ENCODE peak calls at places on chromosomes 7 and 10, in four cellular contexts. A is GM12878, J is cardiac muscle cell, X is GM06990. W is an unnamed sample. For H3K36me3, the result is how much of the 10 kb centered on the place peaks cover.

GRCh38 chr7:140304071-140304799 is 94.1 kb downstream of the SLC37A3 start:
- DNase-seq in J (no peak), X (peak), A (peak), W (no peak)

GRCh38 chr7:129126314-129126713 is 18.2 kb upstream of the TSPAN33 start:
- DNase-seq in X (no peak), A (no peak), J (no peak), W (no peak)

GRCh38 chr7:111312966-111313365 is 222.0 kb downstream of the LRRN3 start:
- DNase-seq in A (no peak), J (peak), X (no peak), W (no peak)

GRCh38 chr7:107725138-107725740 is 18.7 kb upstream of the CBLL1 start:
- DNase-seq in X (no peak), A (peak), J (peak), W (peak)

GRCh38 chr10:70277396-70278030 is 6.3 kb downstream of the NPFFR1 start:
- DNase-seq in J (no peak), A (no peak), X (no peak), W (no peak)

GRCh38 chr10:21969326-21970287 is 33.9 kb downstream of the DNAJC1 start:
- DNase-seq in J (no peak), A (no peak), X (no peak), W (no peak)

GRCh38 chr10:78462221-78462620 is 428.6 kb downstream of the RPS24 start:
- DNase-seq in X (no peak), J (no peak), A (no peak), W (peak)

GRCh38 chr7:148863324-148863723 is 20.8 kb downstream of the EZH2 start:
- DNase-seq in J (no peak), X (no peak), A (no peak), W (no peak)

GRCh38 chr10:70770001-70770400 is 15.2 kb downstream of the TBATA start:
- DNase-seq in X (no peak), A (no peak), J (no peak), W (no peak)

GRCh38 chr7:128215281-128215680 is 25.8 kb upstream of the LEP start:
- DNase-seq in J (no peak), A (no peak), X (no peak), W (no peak)

GRCh38 chr10:70542565-70542938 is 60.0 kb downstream of the PRF1 start:
- DNase-seq in J (no peak), X (no peak), A (no peak), W (no peak)

GRCh38 chr7:6530626-6531491 is 20.4 kb downstream of the GRID2IP start:
- DNase-seq in A (no peak), X (peak), J (peak), W (no peak)

GRCh38 chr10:104406715-104407517 is 53.3 kb downstream of the CFAP58 start:
- DNase-seq in J (peak), A (no peak), X (no peak), W (no peak)

GRCh38 chr10:52312999-52313349 is 1.1 kb upstream of the DKK1 start:
- DNase-seq in X (no peak), A (no peak), J (no peak), W (no peak)

GRCh38 chr10:19832624-19833507 is 16.6 kb downstream of the PLXDC2 start:
- DNase-seq in J (peak), X (no peak), A (no peak), W (no peak)

GRCh38 chr7:93828260-93828659 is 62.3 kb downstream of the TFPI2 start:
- DNase-seq in X (peak), A (no peak), J (no peak), W (no peak)

GRCh38 chr10:103367379-103367781 is 396 bp upstream of the TAF5 start:
- DNase-seq in X (no peak), J (no peak), A (no peak), W (no peak)

GRCh38 chr7:82701941-82702340 is 258.4 kb upstream of the CACNA2D1 start:
- DNase-seq in J (no peak), A (no peak), X (no peak), W (no peak)

GRCh38 chr7:137990251-137990901 is 11.5 kb downstream of the CREB3L2 start:
- DNase-seq in X (no peak), A (no peak), J (no peak), W (no peak)

GRCh38 chr10:7354330-7355047 is 56.3 kb downstream of the SFMBT2 start:
- DNase-seq in A (no peak), J (no peak), X (no peak), W (no peak)

GRCh38 chr10:3482200-3482993 is 302.6 kb downstream of the KLF6 start:
- DNase-seq in J (peak), A (peak), X (no peak), W (peak)

GRCh38 chr7:140348161-140348849 is 50.0 kb downstream of the SLC37A3 start:
- DNase-seq in J (no peak), X (no peak), A (no peak), W (peak)

GRCh38 chr7:27147211-27148030 is at the start of gene HOXA6:
- DNase-seq in A (no peak), X (no peak), J (no peak), W (peak)

DNA sequence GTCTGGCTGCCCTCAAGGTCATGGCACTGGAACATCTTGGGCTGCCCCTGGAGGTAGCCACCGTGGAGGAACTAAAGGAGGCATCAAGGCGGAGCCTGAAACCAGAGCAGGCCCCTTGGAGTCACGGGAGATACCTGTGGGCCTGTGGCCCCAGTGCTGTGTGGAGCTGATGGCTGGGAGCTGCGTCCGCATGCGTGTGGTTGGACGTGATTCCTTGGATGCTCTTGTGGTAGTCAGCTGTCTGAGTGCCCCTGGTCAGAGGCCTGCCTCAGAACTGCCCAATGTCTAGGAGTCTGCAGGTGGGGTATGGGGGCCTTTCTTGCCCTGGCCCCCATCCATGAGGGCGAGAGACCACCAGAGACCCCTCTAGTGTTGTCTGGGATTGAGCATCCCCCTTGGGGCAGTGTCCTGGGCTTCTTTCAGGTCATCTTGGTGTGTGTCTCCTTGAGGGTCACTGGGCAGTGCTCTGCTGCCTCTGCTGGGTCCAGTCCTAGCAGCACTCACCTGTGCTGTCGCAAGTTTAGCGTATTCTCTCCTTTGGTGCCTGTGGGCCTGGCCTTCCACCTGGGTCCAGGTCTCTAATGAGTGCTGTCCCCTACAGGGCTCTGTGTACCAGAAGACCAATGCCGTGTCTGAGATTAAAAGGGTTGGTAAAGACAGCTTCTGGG is 8.1 kb downstream of the PGAM2 start:
- DNase-seq in A (no peak), J (no peak), X (no peak), W (peak)
- H3K36me3 ChIP-seq in A (under half), J (under half), X (half or more), W (under half)

GRCh38 chr7:12431886-12432285 is 28.2 kb upstream of the VWDE start:
- DNase-seq in J (no peak), A (no peak), X (no peak), W (no peak)

GRCh38 chr7:12436126-12436525 is 32.5 kb upstream of the VWDE start:
- DNase-seq in J (no peak), X (no peak), A (no peak), W (no peak)

GRCh38 chr7:12440229-12440628 is 36.6 kb upstream of the VWDE start:
- DNase-seq in A (no peak), J (no peak), X (no peak), W (no peak)

GRCh38 chr7:12434012-12434642 is 30.5 kb upstream of the VWDE start:
- DNase-seq in A (no peak), J (no peak), X (no peak), W (no peak)

DNA sequence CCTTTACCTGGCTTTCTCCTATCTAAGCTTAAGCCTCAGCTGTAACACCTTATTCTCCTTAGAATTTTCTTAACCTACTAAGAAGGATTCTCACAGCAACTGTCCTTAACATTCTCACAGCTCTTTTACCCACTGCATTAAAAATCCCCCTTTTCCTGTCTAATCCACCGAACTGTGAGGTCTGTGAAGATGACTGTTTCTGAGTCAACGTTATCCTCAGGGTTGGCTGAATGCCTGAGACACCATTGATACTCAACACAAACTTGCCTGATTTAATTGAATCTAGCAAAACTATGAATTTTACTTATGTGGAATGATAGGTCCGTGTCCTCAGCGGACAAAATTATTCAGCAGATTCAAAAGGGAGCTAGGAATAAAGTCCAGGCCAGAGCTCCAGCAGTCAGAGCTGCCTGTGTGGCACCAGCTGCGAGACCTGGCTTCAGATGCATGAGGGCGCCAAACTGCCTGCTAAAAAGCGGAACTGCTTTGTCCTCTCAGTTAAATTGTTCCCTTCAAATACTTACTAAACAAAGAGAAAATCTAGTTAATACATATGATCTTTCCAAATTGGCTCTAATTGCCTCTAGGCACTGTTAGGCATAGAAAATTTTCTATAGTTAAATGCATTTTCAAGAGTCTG is 33.4 kb upstream of the VWDE start:
- DNase-seq in A (no peak), X (no peak), J (peak), W (no peak)
- TF ChIP-seq CTCF in A (peak), X (peak), J (no peak), W (no peak)

GRCh38 chr7:97857544-97857943 is 14.7 kb downstream of the ASNS start:
- DNase-seq in X (no peak), A (no peak), J (no peak), W (no peak)
- H3K36me3 ChIP-seq in X (under half), A (under half), J (under half), W (under half)

GRCh38 chr7:130277763-130278643 is 11.3 kb downstream of the CPA2 start:
- DNase-seq in A (no peak), J (peak), X (no peak), W (peak)
- TF ChIP-seq CTCF in A (no peak), J (peak), X (no peak), W (peak)

GRCh38 chr7:77846317-77847092 is 47.9 kb downstream of the PHTF2 start:
- DNase-seq in A (no peak), J (no peak), X (no peak), W (no peak)
- H3K36me3 ChIP-seq in A (under half), J (under half), X (under half), W (under half)

W was measured in uterus.